ENCODE peak calls at places on chromosome 2, in seven cellular contexts. R is neuronal stem cell; K is breast epithelium; G is transverse colon; S is CD8-positive, alpha-beta memory T cell; Z is IMR-90; L is pancreas. J is an unnamed sample. For H3K36me3, the result is how much of the 10 kb centered on the place peaks cover.

GRCh38 chr2:102826904-102827303 is 65.1 kb downstream of the TMEM182 start:
- DNase-seq in K (no peak), S (no peak), R (no peak), L (no peak), G (no peak), Z (peak), J (no peak)

GRCh38 chr2:179268277-179268935 is 3.8 kb upstream of the SESTD1 start:
- DNase-seq in Z (peak), G (no peak), R (no peak), S (no peak), K (peak), L (no peak), J (no peak)

GRCh38 chr2:216478151-216478550 is 20.5 kb upstream of the RPL37A start:
- DNase-seq in G (no peak), K (no peak), R (no peak), Z (peak), L (no peak), S (no peak), J (no peak)

GRCh38 chr2:196925445-196925767 is 1.1 kb downstream of the PGAP1 start:
- DNase-seq in R (no peak), S (no peak), G (no peak), K (no peak), L (peak), Z (no peak), J (no peak)

GRCh38 chr2:49972699-49973098 is 818.4 kb upstream of the FSHR start:
- DNase-seq in K (no peak), L (no peak), Z (no peak), R (peak), S (no peak), G (no peak), J (no peak)

GRCh38 chr2:240605867-240606743 is 19.2 kb upstream of the GPR35 start:
- DNase-seq in L (no peak), S (peak), R (no peak), K (no peak), G (no peak), Z (no peak), J (peak)

GRCh38 chr2:151637284-151637781 is 96.9 kb downstream of the NEB start:
- DNase-seq in L (no peak), R (no peak), S (peak), Z (no peak), K (no peak), G (peak), J (peak)

GRCh38 chr2:161063074-161063945 is 96.9 kb upstream of the TANK start:
- DNase-seq in R (peak), G (peak), Z (peak), S (peak), L (peak), K (peak), J (no peak)

GRCh38 chr2:69509011-69509749 is 71.9 kb upstream of the NFU1 start:
- DNase-seq in K (no peak), Z (peak), G (peak), R (no peak), L (no peak), S (no peak), J (no peak)

GRCh38 chr2:10678225-10678624 is 11.6 kb downstream of the NOL10 start:
- DNase-seq in L (no peak), S (no peak), K (no peak), R (no peak), G (no peak), Z (no peak), J (no peak)

GRCh38 chr2:203112342-203112741 is 97.7 kb downstream of the NBEAL1 start:
- DNase-seq in K (no peak), S (no peak), L (no peak), Z (no peak), R (no peak), G (no peak), J (no peak)

GRCh38 chr2:215379039-215379438 is 56.8 kb downstream of the FN1 start:
- DNase-seq in K (no peak), Z (no peak), R (no peak), L (no peak), S (no peak), G (no peak), J (no peak)

GRCh38 chr2:231883468-231883881 is 42.7 kb downstream of the NPPC start:
- DNase-seq in R (no peak), G (no peak), S (no peak), L (no peak), Z (no peak), K (no peak), J (no peak)

GRCh38 chr2:215717627-215718412 is 282.0 kb upstream of the FN1 start:
- DNase-seq in Z (no peak), S (no peak), G (no peak), K (no peak), R (no peak), L (no peak), J (no peak)

GRCh38 chr2:149329068-149329467 is 1.3 kb upstream of the LYPD6 start:
- DNase-seq in Z (no peak), G (no peak), S (no peak), R (no peak), L (no peak), K (no peak), J (no peak)
- H3K36me3 ChIP-seq in Z (under half), G (under half), S (under half), R (under half), L (under half), K (under half), J (under half)

DNA sequence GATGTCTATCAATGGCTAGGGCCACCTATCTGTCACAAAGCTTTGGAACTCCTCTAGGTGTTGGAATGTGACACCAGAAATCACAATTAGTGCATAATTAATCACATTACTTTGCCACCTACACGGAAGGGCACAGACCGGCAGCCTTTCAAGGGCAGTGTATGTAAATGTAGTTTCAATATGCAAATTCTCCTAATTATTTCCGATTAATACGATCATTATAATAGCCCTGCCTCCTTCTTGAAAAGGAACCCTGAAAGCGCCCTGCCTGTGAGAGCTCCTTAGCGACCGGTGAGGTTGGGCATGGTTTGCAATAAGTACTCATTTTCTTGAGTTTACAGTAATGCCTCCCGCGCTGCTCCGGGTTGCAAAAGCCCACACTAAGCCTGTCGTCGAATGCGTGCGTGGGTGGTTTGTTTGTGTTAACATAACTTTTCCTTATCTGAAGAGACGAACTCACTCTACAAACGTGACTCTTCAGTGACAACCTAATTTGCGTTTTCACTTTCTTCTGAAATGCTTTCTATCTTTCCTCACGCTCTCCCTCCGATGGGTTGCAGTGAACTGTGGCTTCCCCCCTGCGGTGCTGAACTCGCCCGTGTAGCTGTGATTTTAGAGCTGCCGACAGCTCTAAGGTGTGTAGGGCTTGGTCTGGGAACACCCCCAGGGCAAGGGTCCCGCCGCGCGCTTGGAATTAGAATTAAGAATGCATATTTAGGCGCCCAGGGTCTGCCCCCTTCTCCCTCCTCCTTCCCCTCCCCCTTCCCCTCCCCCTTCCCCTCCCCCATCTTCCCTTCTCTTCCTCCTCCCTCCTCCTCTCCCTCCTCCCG is 710 bp upstream of the ID2 start:
- DNase-seq in G (peak), Z (peak), R (peak), S (peak), L (peak), K (peak), J (peak)
- H3K36me3 ChIP-seq in G (under half), Z (under half), R (under half), S (under half), L (under half), K (under half), J (under half)

DNA sequence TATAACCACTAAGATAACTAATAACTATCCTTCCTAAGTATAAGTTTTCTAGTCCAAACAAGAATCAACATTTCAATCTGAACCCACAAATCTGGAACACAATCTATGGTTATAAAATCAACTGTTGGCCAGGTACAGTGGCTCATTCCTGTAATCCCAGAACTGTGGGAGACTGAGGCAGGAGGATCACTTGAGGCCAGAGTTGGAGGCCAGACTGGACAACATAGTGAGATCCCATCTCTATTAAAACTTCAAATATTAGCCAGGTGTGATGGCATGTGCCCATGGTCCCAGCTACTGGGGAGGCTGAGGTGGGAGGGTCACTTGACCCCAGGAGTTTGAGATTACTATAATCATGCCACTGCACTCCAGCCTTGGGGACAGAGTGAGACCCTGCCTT is 11.2 kb downstream of the MRPS5 start:
- DNase-seq in L (no peak), R (no peak), K (no peak), G (no peak), Z (no peak), S (no peak), J (no peak)
- H3K36me3 ChIP-seq in L (under half), R (half or more), K (under half), G (under half), Z (under half), S (half or more), J (under half)

GRCh38 chr2:1664076-1664605 is 80.2 kb downstream of the PXDN start:
- DNase-seq in G (no peak), S (no peak), Z (no peak), R (no peak), L (no peak), K (no peak), J (no peak)

GRCh38 chr2:1661891-1662605 is 82.3 kb downstream of the PXDN start:
- DNase-seq in Z (no peak), K (no peak), G (no peak), R (no peak), S (no peak), L (no peak), J (no peak)

GRCh38 chr2:1663621-1664020 is 80.7 kb downstream of the PXDN start:
- DNase-seq in R (no peak), K (no peak), S (no peak), Z (no peak), G (no peak), L (no peak), J (no peak)

GRCh38 chr2:1660656-1661650 is 83.4 kb downstream of the PXDN start:
- DNase-seq in Z (no peak), G (no peak), S (no peak), K (no peak), L (no peak), R (no peak), J (no peak)

GRCh38 chr2:1662606-1663180 is 81.6 kb downstream of the PXDN start:
- DNase-seq in G (no peak), L (no peak), S (no peak), Z (no peak), K (no peak), R (no peak), J (no peak)
- H3K36me3 ChIP-seq in G (under half), L (under half), S (under half), Z (half or more), K (under half), R (under half), J (under half)

GRCh38 chr2:5921081-5921642 is 229.0 kb downstream of the SOX11 start:
- DNase-seq in Z (no peak), R (no peak), G (no peak), K (no peak), L (no peak), S (no peak), J (no peak)

GRCh38 chr2:5925620-5926019 is 233.4 kb downstream of the SOX11 start:
- DNase-seq in S (no peak), Z (no peak), K (no peak), L (no peak), R (no peak), G (no peak), J (no peak)

GRCh38 chr2:5932556-5933469 is 240.6 kb downstream of the SOX11 start:
- DNase-seq in L (peak), K (no peak), R (no peak), G (no peak), Z (no peak), S (no peak), J (no peak)

GRCh38 chr2:5923957-5924945 is 232.1 kb downstream of the SOX11 start:
- DNase-seq in K (no peak), Z (no peak), S (no peak), L (no peak), G (no peak), R (no peak), J (no peak)

DNA sequence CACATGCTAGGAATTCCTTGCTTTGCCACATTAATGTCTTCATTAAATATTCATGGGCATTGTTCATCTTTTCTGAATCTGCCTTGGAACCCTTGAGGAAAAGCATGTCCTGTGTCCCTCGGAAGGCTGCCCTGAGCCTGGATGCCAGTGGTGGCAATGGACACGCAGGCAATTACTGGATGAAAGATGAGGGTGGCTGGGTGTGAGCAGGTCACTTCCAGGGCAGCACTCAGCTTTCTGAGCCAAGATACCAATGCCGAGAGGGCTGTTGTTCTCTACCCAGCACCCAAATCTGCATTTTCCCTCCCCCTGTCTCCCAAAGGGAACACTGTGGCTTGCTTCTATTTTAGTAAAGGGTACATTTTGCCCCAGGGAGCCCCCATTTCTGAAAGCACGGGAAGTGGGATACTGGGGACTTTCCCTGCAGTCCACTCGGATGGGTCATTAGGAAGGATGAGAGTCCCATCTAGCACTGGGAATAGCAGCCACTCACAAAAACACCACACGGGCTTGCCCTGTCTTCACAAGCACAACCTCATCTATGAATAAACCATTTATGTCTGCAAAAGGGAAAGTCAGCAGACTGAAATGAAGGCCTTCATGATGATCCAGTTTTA is 234.8 kb downstream of the SOX11 start:
- DNase-seq in G (no peak), L (no peak), R (no peak), K (no peak), S (no peak), Z (no peak), J (no peak)
- H3K36me3 ChIP-seq in G (under half), L (under half), R (under half), K (under half), S (under half), Z (under half), J (under half)

DNA sequence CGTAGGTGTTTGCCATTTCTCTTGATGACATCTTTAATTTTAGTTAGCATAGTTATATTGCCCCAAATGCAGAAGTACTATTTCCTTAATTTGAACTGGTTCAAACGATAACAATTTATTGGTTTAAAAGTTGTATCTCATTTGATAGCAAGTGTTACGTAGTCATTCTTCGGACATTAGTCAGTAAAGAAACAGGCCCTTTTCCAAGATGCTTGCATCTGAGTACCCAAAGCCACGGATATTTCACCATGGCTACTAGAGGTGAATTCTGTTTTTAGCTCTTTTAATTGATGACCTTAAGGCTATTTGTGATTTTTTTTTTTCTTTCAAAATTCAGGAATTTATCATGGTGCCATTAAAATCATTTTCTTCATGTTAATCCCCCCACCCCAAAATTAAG is 32.1 kb downstream of the GLS start:
- DNase-seq in S (no peak), K (no peak), R (no peak), G (no peak), L (no peak), Z (peak), J (no peak)
- H3K36me3 ChIP-seq in S (under half), K (under half), R (half or more), G (under half), L (under half), Z (under half), J (under half)

GRCh38 chr2:205738341-205738968 is 56.2 kb downstream of the NRP2 start:
- DNase-seq in L (no peak), S (no peak), Z (no peak), R (no peak), K (no peak), G (no peak), J (no peak)
- H3K36me3 ChIP-seq in L (under half), S (under half), Z (half or more), R (half or more), K (under half), G (under half), J (under half)

GRCh38 chr2:105395691-105396090 is 3.2 kb downstream of the FHL2 start:
- DNase-seq in K (no peak), L (no peak), G (peak), R (no peak), S (no peak), Z (no peak), J (no peak)
- H3K36me3 ChIP-seq in K (under half), L (under half), G (under half), R (under half), S (under half), Z (half or more), J (under half)

J was measured in kidney.